ENCODE peak calls at places on chromosomes 12 and 14, in seven cellular contexts. One of them, this sample, is unnamed.

GRCh38 chr12:124720019-124720686 is 143.5 kb downstream of the SCARB1 start:
- DNase-seq in adipocyte: peak; percentile 39
- DNase-seq in foreskin keratinocyte: peak; percentile 70
- DNase-seq in CD8-positive, alpha-beta memory T cell: no peak
- DNase-seq in right lobe of liver: no peak
- DNase-seq in Caki2: peak; percentile 90
- DNase-seq in body of pancreas: no peak
- DNase-seq in this sample: no peak

GRCh38 chr14:96587823-96588385 is 85.7 kb downstream of the PAPOLA start:
- DNase-seq in CD8-positive, alpha-beta memory T cell: no peak
- DNase-seq in Caki2: no peak
- DNase-seq in foreskin keratinocyte: no peak
- DNase-seq in adipocyte: no peak
- DNase-seq in right lobe of liver: no peak
- DNase-seq in body of pancreas: no peak
- DNase-seq in this sample: no peak

GRCh38 chr14:64645220-64645891 is 58.9 kb upstream of the PLEKHG3 start:
- DNase-seq in body of pancreas: no peak
- DNase-seq in foreskin keratinocyte: peak; percentile 32
- DNase-seq in adipocyte: peak; percentile 91
- DNase-seq in CD8-positive, alpha-beta memory T cell: no peak
- DNase-seq in Caki2: peak; percentile 93
- DNase-seq in right lobe of liver: no peak
- DNase-seq in this sample: no peak

GRCh38 chr14:58663494-58664111 is 25.8 kb downstream of the DACT1 start:
- DNase-seq in Caki2: peak; percentile 64
- DNase-seq in right lobe of liver: no peak
- DNase-seq in adipocyte: peak; percentile 65
- DNase-seq in CD8-positive, alpha-beta memory T cell: no peak
- DNase-seq in foreskin keratinocyte: peak; percentile 91
- DNase-seq in body of pancreas: no peak
- DNase-seq in this sample: no peak

GRCh38 chr12:121713257-121714155 is 954 bp downstream of the TMEM120B start:
- DNase-seq in CD8-positive, alpha-beta memory T cell: no peak
- DNase-seq in body of pancreas: peak; percentile 17
- DNase-seq in foreskin keratinocyte: no peak
- DNase-seq in right lobe of liver: peak; percentile 22
- DNase-seq in adipocyte: peak; percentile 27
- DNase-seq in Caki2: no peak
- DNase-seq in this sample: peak; percentile 15

GRCh38 chr12:5262450-5262849 is 169.5 kb upstream of the NTF3 start:
- DNase-seq in adipocyte: peak; percentile 8
- DNase-seq in right lobe of liver: no peak
- DNase-seq in Caki2: no peak
- DNase-seq in body of pancreas: no peak
- DNase-seq in CD8-positive, alpha-beta memory T cell: no peak
- DNase-seq in foreskin keratinocyte: no peak
- DNase-seq in this sample: no peak

GRCh38 chr14:69610020-69610858 is 1.2 kb upstream of the SUSD6 start:
- DNase-seq in Caki2: peak; percentile 1
- DNase-seq in foreskin keratinocyte: no peak
- DNase-seq in body of pancreas: no peak
- DNase-seq in right lobe of liver: no peak
- DNase-seq in adipocyte: peak; percentile 42
- DNase-seq in CD8-positive, alpha-beta memory T cell: no peak
- DNase-seq in this sample: no peak

GRCh38 chr12:107086314-107086713 is 7.0 kb downstream of the CRY1 start:
- DNase-seq in CD8-positive, alpha-beta memory T cell: no peak
- DNase-seq in foreskin keratinocyte: no peak
- DNase-seq in Caki2: no peak
- DNase-seq in right lobe of liver: no peak
- DNase-seq in body of pancreas: no peak
- DNase-seq in adipocyte: no peak
- DNase-seq in this sample: no peak

GRCh38 chr14:73252491-73253322 is 15.4 kb downstream of the PAPLN start:
- DNase-seq in Caki2: no peak
- DNase-seq in adipocyte: no peak
- DNase-seq in foreskin keratinocyte: no peak
- DNase-seq in right lobe of liver: no peak
- DNase-seq in CD8-positive, alpha-beta memory T cell: no peak
- DNase-seq in body of pancreas: no peak
- DNase-seq in this sample: no peak

GRCh38 chr14:34593740-34594375 is 36.1 kb downstream of the SNX6 start:
- DNase-seq in Caki2: no peak
- DNase-seq in body of pancreas: no peak
- DNase-seq in right lobe of liver: no peak
- DNase-seq in CD8-positive, alpha-beta memory T cell: no peak
- DNase-seq in foreskin keratinocyte: no peak
- DNase-seq in adipocyte: peak; percentile 50
- DNase-seq in this sample: no peak

GRCh38 chr12:51424662-51425539 is at the start of gene SLC4A8:
- DNase-seq in Caki2: peak; percentile 97
- DNase-seq in body of pancreas: peak; percentile 73
- DNase-seq in foreskin keratinocyte: no peak
- DNase-seq in CD8-positive, alpha-beta memory T cell: peak; percentile 65
- DNase-seq in right lobe of liver: peak; percentile 65
- DNase-seq in adipocyte: peak; percentile 97
- DNase-seq in this sample: peak; percentile 63

GRCh38 chr14:61033024-61033423 is 52.0 kb downstream of the SLC38A6 start:
- DNase-seq in foreskin keratinocyte: no peak
- DNase-seq in right lobe of liver: no peak
- DNase-seq in Caki2: no peak
- DNase-seq in CD8-positive, alpha-beta memory T cell: no peak
- DNase-seq in adipocyte: peak; percentile 84
- DNase-seq in body of pancreas: no peak
- DNase-seq in this sample: no peak

GRCh38 chr14:69259531-69260245 is at the start of gene GALNT16:
- DNase-seq in right lobe of liver: no peak
- DNase-seq in CD8-positive, alpha-beta memory T cell: no peak
- DNase-seq in Caki2: peak; percentile 8
- DNase-seq in adipocyte: peak; percentile 78
- DNase-seq in foreskin keratinocyte: no peak
- DNase-seq in body of pancreas: peak; percentile 39
- DNase-seq in this sample: no peak

GRCh38 chr14:21185506-21185905 is 29.6 kb upstream of the OR5AU1 start:
- DNase-seq in adipocyte: no peak
- DNase-seq in right lobe of liver: no peak
- DNase-seq in Caki2: no peak
- DNase-seq in CD8-positive, alpha-beta memory T cell: no peak
- DNase-seq in body of pancreas: no peak
- DNase-seq in foreskin keratinocyte: no peak
- DNase-seq in this sample: no peak